ENCODE peak calls at places on chromosomes 6 and 20, in six cellular contexts. One of them, this sample, is unnamed.

GRCh38 chr20:46230811-46231282 is 77.5 kb downstream of the CDH22 start:
- DNase-seq in esophagus muscularis mucosa: no peak
- DNase-seq in keratinocyte: no peak
- DNase-seq in NCI-H524: no peak
- DNase-seq in lower leg skin: no peak
- DNase-seq in RWPE1: peak
- DNase-seq in this sample: no peak

GRCh38 chr6:89842228-89842627 is 12.5 kb downstream of the CASP8AP2 start:
- DNase-seq in esophagus muscularis mucosa: no peak
- DNase-seq in keratinocyte: no peak
- DNase-seq in NCI-H524: no peak
- DNase-seq in lower leg skin: no peak
- DNase-seq in RWPE1: peak
- DNase-seq in this sample: no peak

GRCh38 chr20:36881888-36882287 is 6.0 kb downstream of the TLDC2 start:
- DNase-seq in esophagus muscularis mucosa: no peak
- DNase-seq in keratinocyte: no peak
- DNase-seq in NCI-H524: no peak
- DNase-seq in lower leg skin: no peak
- DNase-seq in RWPE1: peak
- DNase-seq in this sample: peak

GRCh38 chr6:151313060-151313459 is 73.3 kb downstream of the AKAP12 start:
- DNase-seq in esophagus muscularis mucosa: no peak
- DNase-seq in keratinocyte: no peak
- DNase-seq in NCI-H524: no peak
- DNase-seq in lower leg skin: no peak
- DNase-seq in RWPE1: no peak
- DNase-seq in this sample: no peak

GRCh38 chr20:37411408-37412306 is 65.7 kb downstream of the SRC start:
- DNase-seq in esophagus muscularis mucosa: no peak
- DNase-seq in keratinocyte: no peak
- DNase-seq in NCI-H524: no peak
- DNase-seq in lower leg skin: no peak
- DNase-seq in RWPE1: no peak
- DNase-seq in this sample: no peak

GRCh38 chr6:166678426-166678825 is 51.4 kb upstream of the RPS6KA2 start:
- DNase-seq in esophagus muscularis mucosa: no peak
- DNase-seq in keratinocyte: no peak
- DNase-seq in NCI-H524: no peak
- DNase-seq in lower leg skin: no peak
- DNase-seq in RWPE1: no peak
- DNase-seq in this sample: peak

GRCh38 chr6:64777941-64778785 is 928.9 kb downstream of the EYS start:
- DNase-seq in esophagus muscularis mucosa: no peak
- DNase-seq in keratinocyte: no peak
- DNase-seq in NCI-H524: no peak
- DNase-seq in lower leg skin: no peak
- DNase-seq in RWPE1: no peak
- DNase-seq in this sample: peak

GRCh38 chr20:4227085-4227821 is 211.9 kb upstream of the RNF24 start:
- DNase-seq in esophagus muscularis mucosa: no peak
- DNase-seq in keratinocyte: no peak
- DNase-seq in NCI-H524: peak
- DNase-seq in lower leg skin: no peak
- DNase-seq in RWPE1: peak
- DNase-seq in this sample: no peak

GRCh38 chr6:149026530-149026942 is 279.7 kb downstream of the UST start:
- DNase-seq in esophagus muscularis mucosa: peak
- DNase-seq in keratinocyte: peak
- DNase-seq in NCI-H524: peak
- DNase-seq in lower leg skin: no peak
- DNase-seq in RWPE1: peak
- DNase-seq in this sample: peak

GRCh38 chr20:19890358-19891117 is 126.6 kb upstream of the NAA20 start:
- DNase-seq in esophagus muscularis mucosa: no peak
- DNase-seq in keratinocyte: no peak
- DNase-seq in NCI-H524: no peak
- DNase-seq in lower leg skin: no peak
- DNase-seq in RWPE1: no peak
- DNase-seq in this sample: no peak

GRCh38 chr20:16599257-16599656 is 26.0 kb upstream of the KIF16B start:
- DNase-seq in esophagus muscularis mucosa: no peak
- DNase-seq in keratinocyte: no peak
- DNase-seq in NCI-H524: no peak
- DNase-seq in lower leg skin: no peak
- DNase-seq in RWPE1: no peak
- DNase-seq in this sample: no peak

GRCh38 chr20:15220009-15220656 is 882.7 kb upstream of the FLRT3 start:
- DNase-seq in esophagus muscularis mucosa: no peak
- DNase-seq in keratinocyte: no peak
- DNase-seq in NCI-H524: no peak
- DNase-seq in lower leg skin: no peak
- DNase-seq in RWPE1: peak
- DNase-seq in this sample: no peak

GRCh38 chr6:25006565-25007001 is 70.8 kb upstream of the RIPOR2 start:
- DNase-seq in esophagus muscularis mucosa: no peak
- DNase-seq in keratinocyte: peak
- DNase-seq in NCI-H524: no peak
- DNase-seq in lower leg skin: peak
- DNase-seq in RWPE1: peak
- DNase-seq in this sample: peak

GRCh38 chr20:10853176-10853575 is 179.4 kb upstream of the JAG1 start:
- DNase-seq in esophagus muscularis mucosa: no peak
- DNase-seq in keratinocyte: no peak
- DNase-seq in NCI-H524: no peak
- DNase-seq in lower leg skin: no peak
- DNase-seq in RWPE1: no peak
- DNase-seq in this sample: no peak

GRCh38 chr6:169172435-169172834 is 81.2 kb downstream of the THBS2 start:
- DNase-seq in esophagus muscularis mucosa: peak
- DNase-seq in keratinocyte: no peak
- DNase-seq in NCI-H524: no peak
- DNase-seq in lower leg skin: no peak
- DNase-seq in RWPE1: peak
- DNase-seq in this sample: peak